ENCODE peak calls at places on chromosomes 6 and 20, in five cellular contexts. G is GM12865, F is neural progenitor cell, U is psoas muscle, E is neural crest cell. L is an unnamed sample.

GRCh38 chr6:41488392-41489129 is 57.6 kb upstream of the FOXP4 start:
- DNase-seq in U (peak), G (peak), E (no peak), F (peak), L (no peak)

GRCh38 chr6:12296255-12296573 is 6.1 kb downstream of the EDN1 start:
- DNase-seq in E (no peak), F (no peak), U (no peak), G (no peak), L (no peak)

GRCh38 chr6:119612176-119612870 is 262.8 kb upstream of the MAN1A1 start:
- DNase-seq in E (no peak), F (no peak), U (no peak), G (no peak), L (no peak)

GRCh38 chr6:28747631-28748157 is 176.1 kb downstream of the TRIM27 start:
- DNase-seq in F (peak), G (peak), U (no peak), E (peak), L (no peak)

GRCh38 chr20:22333885-22334545 is 250.4 kb downstream of the FOXA2 start:
- DNase-seq in U (peak), F (peak), E (peak), G (peak), L (peak)

GRCh38 chr6:152316024-152316423 is 321.1 kb downstream of the SYNE1 start:
- DNase-seq in E (no peak), G (no peak), U (peak), F (no peak), L (no peak)

GRCh38 chr6:166167258-166167731 is 356 bp downstream of the TBXT start:
- DNase-seq in G (peak), E (no peak), U (no peak), F (peak), L (no peak)

GRCh38 chr6:11242709-11243108 is 10.2 kb upstream of the NEDD9 start:
- DNase-seq in U (no peak), F (no peak), G (no peak), E (no peak), L (no peak)

GRCh38 chr6:116462516-116462915 is 1.3 kb downstream of the CALHM6 start:
- DNase-seq in F (no peak), U (no peak), G (no peak), E (no peak), L (no peak)

GRCh38 chr6:116468293-116468692 is 7.1 kb downstream of the CALHM6 start:
- DNase-seq in G (no peak), U (no peak), E (no peak), F (no peak), L (no peak)

GRCh38 chr6:116467096-116467495 is 5.9 kb downstream of the CALHM6 start:
- DNase-seq in U (no peak), F (no peak), E (no peak), G (no peak), L (no peak)

GRCh38 chr6:116465246-116465645 is 4.1 kb downstream of the CALHM6 start:
- DNase-seq in U (no peak), E (no peak), F (no peak), G (no peak), L (no peak)

DNA sequence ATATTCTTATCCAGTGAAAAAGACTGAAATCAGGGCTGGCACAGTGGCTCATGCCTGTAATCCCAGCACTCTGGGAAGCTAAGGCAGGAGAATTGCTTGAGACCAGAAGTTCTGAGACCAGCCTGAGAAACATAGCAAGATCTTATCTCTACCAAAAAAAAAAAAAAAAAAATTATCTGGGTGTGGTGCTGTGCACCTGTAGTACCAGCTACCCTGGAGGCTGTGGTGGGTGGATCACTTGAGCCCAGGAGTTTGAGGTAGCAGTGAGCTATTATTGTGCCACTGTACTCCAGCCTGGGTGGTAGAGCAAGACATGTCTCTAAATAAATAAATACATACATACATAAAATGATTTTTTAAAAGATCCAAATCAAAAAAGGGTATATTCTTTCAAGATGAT is 6.3 kb downstream of the CALHM6 start:
- DNase-seq in E (no peak), F (no peak), G (no peak), U (no peak), L (no peak)
- TF ChIP-seq CTCF in E (no peak), F (no peak), G (no peak), U (no peak), L (no peak)

GRCh38 chr6:142945071-142945445 is at the start of gene HIVEP2:
- DNase-seq in E (peak), G (peak), U (peak), F (peak), L (peak)
- TF ChIP-seq CTCF in E (no peak), G (no peak), U (no peak), F (peak), L (no peak)

GRCh38 chr6:9178066-9178465 is 742.7 kb upstream of the SLC35B3 start:
- DNase-seq in F (no peak), E (no peak), G (no peak), U (no peak), L (no peak)
- TF ChIP-seq CTCF in F (no peak), E (no peak), G (no peak), U (no peak), L (no peak)

DNA sequence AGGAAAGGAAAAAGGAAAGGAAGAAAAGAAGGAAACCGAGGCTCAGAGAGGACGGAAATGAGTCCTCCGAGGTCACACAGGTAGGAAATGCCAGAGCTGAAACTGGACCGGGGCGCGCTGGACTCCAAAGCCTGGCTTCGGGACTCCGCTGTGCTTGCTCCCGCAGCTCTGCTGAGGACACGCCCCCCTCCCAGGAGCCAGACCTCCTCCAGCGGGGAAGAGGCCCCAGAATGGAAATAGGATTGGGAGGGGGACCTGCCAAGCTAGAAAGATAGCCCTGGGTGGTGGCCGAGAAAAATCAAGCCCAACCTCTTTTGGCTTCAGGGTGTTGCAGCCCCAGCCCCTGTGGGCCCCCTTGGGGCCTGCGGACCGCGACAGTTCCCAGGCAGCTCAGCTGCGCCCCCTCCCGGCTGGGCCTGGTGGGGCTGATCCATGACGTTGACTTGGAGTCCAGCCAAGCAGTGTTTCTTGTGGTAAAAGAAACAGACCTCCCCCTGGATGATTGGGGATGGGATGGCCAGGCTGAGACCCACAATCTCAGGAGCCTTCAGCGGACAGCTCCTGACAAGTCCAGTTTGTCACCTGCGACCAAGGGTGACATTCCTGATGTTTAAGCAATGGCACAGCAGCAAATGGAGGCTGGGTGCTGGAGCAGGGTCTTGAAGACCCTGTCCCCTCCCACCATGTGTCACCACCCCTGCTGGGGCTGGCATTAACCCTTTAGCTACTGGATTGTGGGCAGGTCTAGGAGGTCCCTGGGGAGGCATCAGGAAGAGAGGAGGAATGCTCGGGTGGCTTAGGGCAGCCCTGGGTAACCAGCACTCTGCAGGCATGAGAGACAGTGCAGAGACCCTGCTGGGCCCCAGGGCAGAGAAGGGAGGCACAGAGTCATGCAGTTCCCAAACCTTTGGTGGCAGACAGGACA is 55.4 kb downstream of the RIPOR3 start:
- DNase-seq in G (peak), E (peak), U (peak), F (peak), L (peak)
- TF ChIP-seq CTCF in G (peak), E (peak), U (peak), F (peak), L (no peak)

L was measured in omental fat pad.